ENCODE peak calls at places on chromosomes 7 and 10, in six cellular contexts. One of them, this sample, is unnamed.

GRCh38 chr7:140722254-140722653 is 25.7 kb downstream of the NDUFB2 start:
- DNase-seq in pancreas: no peak
- DNase-seq in IMR-90: no peak
- DNase-seq in brain microvascular endothelial cell: no peak
- DNase-seq in cardiac muscle cell: no peak
- DNase-seq in tibial artery: no peak
- DNase-seq in this sample: no peak

GRCh38 chr7:100353685-100354330 is 4.1 kb upstream of the PILRB start:
- DNase-seq in pancreas: no peak
- DNase-seq in brain microvascular endothelial cell: no peak
- DNase-seq in IMR-90: no peak
- DNase-seq in tibial artery: no peak
- DNase-seq in cardiac muscle cell: no peak
- DNase-seq in this sample: no peak

GRCh38 chr7:37076668-37077067 is 352.4 kb upstream of the AOAH start:
- DNase-seq in pancreas: no peak
- DNase-seq in cardiac muscle cell: no peak
- DNase-seq in tibial artery: no peak
- DNase-seq in IMR-90: no peak
- DNase-seq in brain microvascular endothelial cell: no peak
- DNase-seq in this sample: no peak

GRCh38 chr7:19413444-19413965 is 268.3 kb upstream of the FERD3L start:
- DNase-seq in pancreas: no peak
- DNase-seq in brain microvascular endothelial cell: no peak
- DNase-seq in cardiac muscle cell: no peak
- DNase-seq in tibial artery: no peak
- DNase-seq in IMR-90: peak; percentile 90
- DNase-seq in this sample: no peak

GRCh38 chr7:101244385-101245146 is at the start of gene FIS1:
- DNase-seq in tibial artery: peak; percentile 93
- DNase-seq in brain microvascular endothelial cell: peak; percentile 83
- DNase-seq in IMR-90: peak; percentile 82
- DNase-seq in pancreas: peak; percentile 94
- DNase-seq in cardiac muscle cell: peak; percentile 96
- DNase-seq in this sample: peak; percentile 91

GRCh38 chr7:111511845-111512244 is 50.4 kb downstream of the IMMP2L start:
- DNase-seq in cardiac muscle cell: no peak
- DNase-seq in pancreas: no peak
- DNase-seq in brain microvascular endothelial cell: no peak
- DNase-seq in IMR-90: peak; percentile 7
- DNase-seq in tibial artery: no peak
- DNase-seq in this sample: no peak

GRCh38 chr7:111358915-111359314 is 203.4 kb downstream of the IMMP2L start:
- DNase-seq in tibial artery: no peak
- DNase-seq in pancreas: no peak
- DNase-seq in cardiac muscle cell: no peak
- DNase-seq in IMR-90: no peak
- DNase-seq in brain microvascular endothelial cell: no peak
- DNase-seq in this sample: no peak

GRCh38 chr7:139948587-139948986 is 114.2 kb downstream of the PARP12 start:
- DNase-seq in cardiac muscle cell: no peak
- DNase-seq in brain microvascular endothelial cell: no peak
- DNase-seq in pancreas: no peak
- DNase-seq in IMR-90: no peak
- DNase-seq in tibial artery: no peak
- DNase-seq in this sample: no peak

GRCh38 chr7:141185369-141185967 is 111.6 kb downstream of the TMEM178B start:
- DNase-seq in IMR-90: no peak
- DNase-seq in brain microvascular endothelial cell: no peak
- DNase-seq in cardiac muscle cell: no peak
- DNase-seq in pancreas: no peak
- DNase-seq in tibial artery: no peak
- DNase-seq in this sample: no peak

GRCh38 chr7:143849785-143850479 is 52.0 kb downstream of the TCAF1 start:
- DNase-seq in tibial artery: no peak
- DNase-seq in IMR-90: no peak
- DNase-seq in brain microvascular endothelial cell: no peak
- DNase-seq in cardiac muscle cell: no peak
- DNase-seq in pancreas: no peak
- DNase-seq in this sample: no peak

GRCh38 chr7:149147072-149147729 is at the start of gene ZNF398:
- DNase-seq in pancreas: peak; percentile 77
- DNase-seq in cardiac muscle cell: peak; percentile 90
- DNase-seq in tibial artery: peak; percentile 52
- DNase-seq in brain microvascular endothelial cell: peak; percentile 42
- DNase-seq in IMR-90: peak; percentile 77
- DNase-seq in this sample: peak; percentile 73

GRCh38 chr7:123208793-123209192 is 9.0 kb upstream of the SLC13A1 start:
- DNase-seq in tibial artery: no peak
- DNase-seq in pancreas: peak; percentile 22
- DNase-seq in brain microvascular endothelial cell: peak; percentile 11
- DNase-seq in IMR-90: no peak
- DNase-seq in cardiac muscle cell: peak; percentile 30
- DNase-seq in this sample: peak; percentile 58

GRCh38 chr10:113108180-113108835 is 158.3 kb downstream of the TCF7L2 start:
- DNase-seq in pancreas: no peak
- DNase-seq in cardiac muscle cell: peak; percentile 33
- DNase-seq in brain microvascular endothelial cell: no peak
- DNase-seq in IMR-90: no peak
- DNase-seq in tibial artery: no peak
- DNase-seq in this sample: no peak

GRCh38 chr10:96130326-96130758 is 245 bp downstream of the ZNF518A start:
- DNase-seq in IMR-90: peak; percentile 72
- DNase-seq in cardiac muscle cell: peak; percentile 89
- DNase-seq in pancreas: no peak
- DNase-seq in brain microvascular endothelial cell: peak; percentile 57
- DNase-seq in tibial artery: peak; percentile 28
- DNase-seq in this sample: peak; percentile 90

GRCh38 chr10:22505923-22506685 is 160.8 kb downstream of the SPAG6 start:
- DNase-seq in IMR-90: no peak
- DNase-seq in brain microvascular endothelial cell: no peak
- DNase-seq in tibial artery: no peak
- DNase-seq in pancreas: no peak
- DNase-seq in cardiac muscle cell: no peak
- DNase-seq in this sample: no peak

GRCh38 chr7:101017099-101017777 is 2.6 kb upstream of the MUC17 start:
- DNase-seq in brain microvascular endothelial cell: peak; percentile 84
- DNase-seq in IMR-90: peak; percentile 84
- DNase-seq in cardiac muscle cell: peak; percentile 42
- DNase-seq in tibial artery: peak; percentile 47
- DNase-seq in pancreas: peak; percentile 31
- DNase-seq in this sample: peak; percentile 91

GRCh38 chr7:143288836-143289235 is 685 bp downstream of the CASP2 start:
- DNase-seq in pancreas: no peak
- DNase-seq in IMR-90: peak; percentile 18
- DNase-seq in cardiac muscle cell: no peak
- DNase-seq in tibial artery: no peak
- DNase-seq in brain microvascular endothelial cell: peak; percentile 11
- DNase-seq in this sample: peak; percentile 43

GRCh38 chr10:74924251-74924954 is 98.0 kb downstream of the KAT6B start:
- DNase-seq in cardiac muscle cell: no peak
- DNase-seq in tibial artery: no peak
- DNase-seq in brain microvascular endothelial cell: peak; percentile 55
- DNase-seq in IMR-90: peak; percentile 97
- DNase-seq in pancreas: no peak
- DNase-seq in this sample: peak; percentile 96

GRCh38 chr7:122885583-122886356 is 490 bp downstream of the CADPS2 start:
- DNase-seq in IMR-90: no peak
- DNase-seq in pancreas: no peak
- DNase-seq in brain microvascular endothelial cell: peak; percentile 51
- DNase-seq in tibial artery: peak; percentile 36
- DNase-seq in cardiac muscle cell: peak; percentile 63
- DNase-seq in this sample: peak; percentile 62

DNA sequence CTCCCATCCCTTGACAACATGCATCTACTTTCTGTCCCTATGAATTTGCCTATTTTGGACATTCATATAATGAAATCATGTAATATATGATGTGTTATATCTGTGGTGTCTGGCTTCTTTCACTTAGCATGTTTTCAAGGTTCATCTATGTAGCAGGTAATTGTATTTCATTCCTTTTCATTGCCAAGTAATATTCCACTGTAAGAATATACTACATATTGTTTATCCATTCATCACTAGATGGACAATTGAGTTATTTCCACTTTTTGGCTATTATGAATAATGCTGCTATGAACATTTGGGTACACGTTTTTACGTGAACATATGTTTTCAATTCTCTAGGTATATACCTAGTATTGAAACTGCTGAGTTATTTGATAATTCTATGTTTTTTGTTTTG is 238.2 kb downstream of the PTEN start:
- DNase-seq in brain microvascular endothelial cell: no peak
- DNase-seq in cardiac muscle cell: no peak
- DNase-seq in pancreas: no peak
- DNase-seq in tibial artery: no peak
- DNase-seq in IMR-90: no peak
- DNase-seq in this sample: no peak
- TF ChIP-seq CTCF in brain microvascular endothelial cell: no peak
- TF ChIP-seq CTCF in cardiac muscle cell: no peak
- TF ChIP-seq CTCF in pancreas: no peak
- TF ChIP-seq CTCF in tibial artery: no peak
- TF ChIP-seq CTCF in IMR-90: no peak
- TF ChIP-seq CTCF in this sample: no peak

GRCh38 chr10:118901409-118901808 is 128.1 kb upstream of the NANOS1 start:
- DNase-seq in IMR-90: no peak
- DNase-seq in pancreas: no peak
- DNase-seq in brain microvascular endothelial cell: no peak
- DNase-seq in cardiac muscle cell: no peak
- DNase-seq in tibial artery: no peak
- DNase-seq in this sample: peak; percentile 3
- H3K4me3 ChIP-seq in IMR-90: no peak overlapping the region
- H3K4me3 ChIP-seq in pancreas: no peak overlapping the region
- H3K4me3 ChIP-seq in brain microvascular endothelial cell: no peak overlapping the region
- H3K4me3 ChIP-seq in cardiac muscle cell: no peak overlapping the region
- H3K4me3 ChIP-seq in tibial artery: no peak overlapping the region
- H3K4me3 ChIP-seq in this sample: no peak overlapping the region

GRCh38 chr7:98291717-98292116 is 10.2 kb downstream of the BRI3 start:
- DNase-seq in tibial artery: no peak
- DNase-seq in cardiac muscle cell: no peak
- DNase-seq in brain microvascular endothelial cell: no peak
- DNase-seq in pancreas: no peak
- DNase-seq in IMR-90: no peak
- DNase-seq in this sample: no peak
- TF ChIP-seq CTCF in tibial artery: no peak
- TF ChIP-seq CTCF in cardiac muscle cell: peak; percentile 20
- TF ChIP-seq CTCF in brain microvascular endothelial cell: peak; percentile 39
- TF ChIP-seq CTCF in pancreas: no peak
- TF ChIP-seq CTCF in IMR-90: peak; percentile 13
- TF ChIP-seq CTCF in this sample: peak; percentile 31

DNA sequence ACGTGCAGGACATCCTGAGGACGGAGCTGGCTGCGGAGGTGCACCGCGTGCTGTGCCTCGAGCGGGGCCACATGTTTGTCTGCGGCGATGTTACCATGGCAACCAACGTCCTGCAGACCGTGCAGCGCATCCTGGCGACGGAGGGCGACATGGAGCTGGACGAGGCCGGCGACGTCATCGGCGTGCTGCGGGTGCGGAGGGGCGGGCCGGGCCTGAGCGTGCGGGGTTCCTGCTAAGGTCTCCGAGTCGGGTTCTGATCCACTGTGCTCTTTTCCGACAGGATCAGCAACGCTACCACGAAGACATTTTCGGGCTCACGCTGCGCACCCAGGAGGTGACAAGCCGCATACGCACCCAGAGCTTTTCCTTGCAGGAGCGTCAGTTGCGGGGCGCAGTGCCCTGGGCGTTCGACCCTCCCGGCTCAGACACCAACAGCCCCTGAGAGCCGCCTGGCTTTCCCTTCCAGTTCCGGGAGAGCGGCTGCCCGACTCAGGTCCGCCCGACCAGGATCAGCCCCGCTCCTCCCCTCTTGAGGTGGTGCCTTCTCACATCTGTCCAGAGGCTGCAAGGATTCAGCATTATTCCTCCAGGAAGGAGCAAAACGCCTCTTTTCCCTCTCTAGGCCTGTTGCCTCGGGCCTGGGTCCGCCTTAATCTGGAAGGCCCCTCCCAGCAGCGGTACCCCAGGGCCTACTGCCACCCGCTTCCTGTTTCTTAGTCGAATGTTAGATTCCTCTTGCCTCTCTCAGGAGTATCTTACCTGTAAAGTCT is 10.4 kb downstream of the ATG9B start:
- DNase-seq in pancreas: peak; percentile 51
- DNase-seq in brain microvascular endothelial cell: peak; percentile 79
- DNase-seq in IMR-90: peak; percentile 22
- DNase-seq in cardiac muscle cell: peak; percentile 59
- DNase-seq in tibial artery: peak; percentile 56
- DNase-seq in this sample: peak; percentile 63
- H3K4me3 ChIP-seq in pancreas: no peak overlapping the region
- H3K4me3 ChIP-seq in brain microvascular endothelial cell: peak overlapping the region; percentile 52
- H3K4me3 ChIP-seq in IMR-90: no peak overlapping the region
- H3K4me3 ChIP-seq in cardiac muscle cell: no peak overlapping the region
- H3K4me3 ChIP-seq in tibial artery: peak overlapping the region; percentile 42
- H3K4me3 ChIP-seq in this sample: peak overlapping the region; percentile 24

GRCh38 chr10:124590216-124591122 is 128.8 kb downstream of the LHPP start:
- DNase-seq in IMR-90: no peak
- DNase-seq in pancreas: no peak
- DNase-seq in tibial artery: no peak
- DNase-seq in brain microvascular endothelial cell: no peak
- DNase-seq in cardiac muscle cell: no peak
- DNase-seq in this sample: no peak
- TF ChIP-seq CTCF in IMR-90: no peak
- TF ChIP-seq CTCF in pancreas: no peak
- TF ChIP-seq CTCF in tibial artery: no peak
- TF ChIP-seq CTCF in brain microvascular endothelial cell: peak; percentile 54
- TF ChIP-seq CTCF in cardiac muscle cell: no peak
- TF ChIP-seq CTCF in this sample: no peak

GRCh38 chr7:2307690-2308107 is 6.5 kb downstream of the SNX8 start:
- DNase-seq in cardiac muscle cell: no peak
- DNase-seq in tibial artery: no peak
- DNase-seq in pancreas: no peak
- DNase-seq in IMR-90: no peak
- DNase-seq in brain microvascular endothelial cell: no peak
- DNase-seq in this sample: no peak

GRCh38 chr7:2306688-2307087 is 7.6 kb downstream of the SNX8 start:
- DNase-seq in cardiac muscle cell: no peak
- DNase-seq in IMR-90: no peak
- DNase-seq in pancreas: no peak
- DNase-seq in tibial artery: no peak
- DNase-seq in brain microvascular endothelial cell: no peak
- DNase-seq in this sample: no peak

GRCh38 chr7:2312272-2312929 is 1.8 kb downstream of the SNX8 start:
- DNase-seq in cardiac muscle cell: no peak
- DNase-seq in pancreas: no peak
- DNase-seq in brain microvascular endothelial cell: no peak
- DNase-seq in IMR-90: no peak
- DNase-seq in tibial artery: no peak
- DNase-seq in this sample: no peak

GRCh38 chr7:2313450-2314208 is 612 bp downstream of the SNX8 start:
- DNase-seq in tibial artery: peak; percentile 30
- DNase-seq in brain microvascular endothelial cell: no peak
- DNase-seq in pancreas: no peak
- DNase-seq in IMR-90: no peak
- DNase-seq in cardiac muscle cell: no peak
- DNase-seq in this sample: peak; percentile 32

GRCh38 chr7:2309889-2310331 is 4.3 kb downstream of the SNX8 start:
- DNase-seq in pancreas: no peak
- DNase-seq in cardiac muscle cell: peak; percentile 17
- DNase-seq in brain microvascular endothelial cell: peak; percentile 97
- DNase-seq in tibial artery: no peak
- DNase-seq in IMR-90: peak; percentile 89
- DNase-seq in this sample: peak; percentile 87
- H3K4me3 ChIP-seq in pancreas: no peak overlapping the region
- H3K4me3 ChIP-seq in cardiac muscle cell: no peak overlapping the region
- H3K4me3 ChIP-seq in brain microvascular endothelial cell: peak overlapping the region; percentile 20
- H3K4me3 ChIP-seq in tibial artery: no peak overlapping the region
- H3K4me3 ChIP-seq in IMR-90: no peak overlapping the region
- H3K4me3 ChIP-seq in this sample: no peak overlapping the region

This sample was measured in cardiac fibroblast.